ENCODE peak calls at places on chromosome 4, in six cellular contexts. M, K, E, X, V and H are unnamed samples.

GRCh38 chr4:15466596-15466995 is 3.1 kb upstream of the CC2D2A start:
- DNase-seq in K (no peak), V (no peak), M (no peak), X (no peak), E (no peak), H (no peak)

GRCh38 chr4:104549736-104550135 is 55.0 kb upstream of the CXXC4 start:
- DNase-seq in E (no peak), X (no peak), K (no peak), M (no peak), V (no peak), H (no peak)

GRCh38 chr4:11268149-11268548 is 160.5 kb downstream of the HS3ST1 start:
- DNase-seq in M (no peak), K (no peak), V (no peak), X (no peak), E (no peak), H (no peak)

GRCh38 chr4:3819210-3819919 is 53.2 kb downstream of the ADRA2C start:
- DNase-seq in M (no peak), E (no peak), V (no peak), K (no peak), X (no peak), H (no peak)

GRCh38 chr4:40183615-40184411 is 13.0 kb upstream of the RHOH start:
- DNase-seq in X (no peak), K (no peak), M (no peak), V (no peak), E (no peak), H (no peak)

GRCh38 chr4:128471576-128471975 is 184.0 kb upstream of the PGRMC2 start:
- DNase-seq in E (no peak), K (peak), M (no peak), X (no peak), V (no peak), H (no peak)

GRCh38 chr4:82017680-82018079 is 356.1 kb downstream of the HNRNPD start:
- DNase-seq in X (no peak), M (no peak), V (no peak), K (peak), E (no peak), H (no peak)

GRCh38 chr4:149706942-149707341 is 108.7 kb downstream of the IQCM start:
- DNase-seq in X (no peak), M (no peak), K (no peak), V (no peak), E (no peak), H (no peak)

GRCh38 chr4:40289366-40290188 is 45.6 kb upstream of the CHRNA9 start:
- DNase-seq in E (no peak), X (no peak), M (no peak), K (no peak), V (no peak), H (no peak)

GRCh38 chr4:142036795-142037583 is 400.6 kb downstream of the IL15 start:
- DNase-seq in K (no peak), X (no peak), M (peak), V (no peak), E (no peak), H (no peak)

GRCh38 chr4:89171176-89171575 is 59.8 kb downstream of the TIGD2 start:
- DNase-seq in V (no peak), M (no peak), K (no peak), E (no peak), X (no peak), H (no peak)

GRCh38 chr4:165294907-165295306 is 32.6 kb upstream of the MSMO1 start:
- DNase-seq in E (no peak), M (no peak), V (peak), K (no peak), X (no peak), H (no peak)

GRCh38 chr4:15352508-15352907 is 75.3 kb upstream of the C1QTNF7 start:
- DNase-seq in X (no peak), K (no peak), E (no peak), V (no peak), M (no peak), H (no peak)

GRCh38 chr4:69984030-69984443 is 11.7 kb upstream of the STATH start:
- DNase-seq in M (no peak), V (no peak), X (no peak), K (no peak), E (peak), H (no peak)

GRCh38 chr4:10088135-10089010 is 28.2 kb downstream of the WDR1 start:
- DNase-seq in E (peak), X (no peak), M (no peak), K (no peak), V (peak), H (no peak)

GRCh38 chr4:36332023-36332781 is 50.8 kb downstream of the DTHD1 start:
- DNase-seq in E (no peak), X (no peak), M (no peak), V (no peak), K (no peak), H (no peak)

GRCh38 chr4:107689912-107690587 is 30.0 kb downstream of the PAPSS1 start:
- DNase-seq in V (no peak), K (no peak), E (no peak), M (peak), X (no peak), H (no peak)

GRCh38 chr4:120658772-120659171 is 263.8 kb downstream of the PRDM5 start:
- DNase-seq in X (no peak), E (no peak), K (no peak), V (no peak), M (no peak), H (no peak)

GRCh38 chr4:166499820-166500219 is 626.8 kb downstream of the TLL1 start:
- DNase-seq in X (no peak), V (no peak), E (no peak), K (no peak), M (no peak), H (no peak)

GRCh38 chr4:166421556-166422156 is 548.6 kb downstream of the TLL1 start:
- DNase-seq in K (no peak), X (no peak), V (no peak), M (no peak), E (no peak), H (no peak)

GRCh38 chr4:54547299-54548097 is 110.3 kb upstream of the KIT start:
- DNase-seq in E (no peak), X (no peak), V (no peak), K (no peak), M (no peak), H (no peak)

GRCh38 chr4:137694138-137694537 is 161.8 kb upstream of the PCDH18 start:
- DNase-seq in V (no peak), X (no peak), E (no peak), M (no peak), K (no peak), H (no peak)

GRCh38 chr4:147518846-147519767 is 38.2 kb downstream of the EDNRA start:
- DNase-seq in X (no peak), V (no peak), M (peak), E (peak), K (peak), H (no peak)

GRCh38 chr4:51907001-51907669 is 64.2 kb downstream of the DCUN1D4 start:
- DNase-seq in V (no peak), M (no peak), E (no peak), K (no peak), X (no peak), H (no peak)

GRCh38 chr4:103867311-103867710 is 147.5 kb upstream of the TACR3 start:
- DNase-seq in V (peak), M (no peak), X (no peak), E (no peak), K (no peak), H (no peak)

GRCh38 chr4:101221294-101221693 is 126.0 kb downstream of the PPP3CA start:
- DNase-seq in X (no peak), V (no peak), K (no peak), M (no peak), E (no peak), H (no peak)

GRCh38 chr4:78022517-78022916 is 34.6 kb upstream of the FRAS1 start:
- DNase-seq in E (no peak), K (no peak), X (no peak), M (no peak), V (no peak), H (no peak)

GRCh38 chr4:170610464-170610863 is 520.7 kb upstream of the AADAT start:
- DNase-seq in X (no peak), K (no peak), M (no peak), V (no peak), E (no peak), H (no peak)

GRCh38 chr4:24730256-24731001 is 64.9 kb upstream of the SOD3 start:
- DNase-seq in V (no peak), K (no peak), M (no peak), X (peak), E (no peak), H (no peak)

GRCh38 chr4:90060039-90060438 is 67.2 kb upstream of the CCSER1 start:
- DNase-seq in X (no peak), M (no peak), V (no peak), K (no peak), E (no peak), H (no peak)

GRCh38 chr4:150240011-150240410 is 161.8 kb downstream of the DCLK2 start:
- DNase-seq in K (no peak), V (no peak), M (no peak), E (no peak), X (no peak), H (no peak)

GRCh38 chr4:101419324-101420135 is 72.2 kb upstream of the PPP3CA start:
- DNase-seq in X (no peak), M (no peak), E (peak), K (no peak), V (no peak), H (no peak)

GRCh38 chr4:6530964-6531363 is 44.0 kb upstream of the MAN2B2 start:
- DNase-seq in M (no peak), K (no peak), X (no peak), E (no peak), V (no peak), H (no peak)

GRCh38 chr4:74157743-74158560 is at the start of gene MTHFD2L:
- DNase-seq in V (peak), K (peak), X (peak), M (peak), E (peak), H (peak)
- TF ChIP-seq POLR2A in V (no peak), K (peak), X (no peak), M (peak), E (peak), H (peak)

GRCh38 chr4:156931267-156931666 is 40.3 kb downstream of the PDGFC start:
- DNase-seq in E (peak), V (no peak), M (peak), X (no peak), K (no peak), H (no peak)
- TF ChIP-seq POLR2AphosphoS5 in E (peak), V (no peak), M (peak), X (no peak), K (no peak), H (no peak)

DNA sequence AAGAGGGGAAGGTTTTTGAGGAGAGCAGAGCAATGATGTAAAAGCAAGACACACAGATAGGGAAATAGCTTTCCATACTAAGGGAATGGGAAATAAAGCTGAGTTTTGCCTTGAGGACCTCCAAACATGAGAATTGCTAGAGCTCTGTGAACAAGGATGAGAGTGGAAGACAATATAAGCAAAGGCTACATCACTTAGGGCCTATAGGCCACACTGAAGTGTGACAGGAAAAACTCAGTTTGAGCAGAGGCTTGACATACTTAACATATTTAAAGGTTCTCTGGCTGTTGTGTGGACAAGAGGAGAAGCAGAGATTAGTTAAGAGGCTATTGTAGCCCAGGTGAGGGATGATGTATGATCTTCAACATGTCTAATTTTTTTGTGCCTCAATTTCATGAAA is 5.3 kb upstream of the SRP72 start:
- DNase-seq in M (no peak), K (no peak), E (no peak), V (no peak), X (no peak), H (no peak)
- TF ChIP-seq POLR2A in M (no peak), K (no peak), E (no peak), V (no peak), X (no peak), H (no peak)

DNA sequence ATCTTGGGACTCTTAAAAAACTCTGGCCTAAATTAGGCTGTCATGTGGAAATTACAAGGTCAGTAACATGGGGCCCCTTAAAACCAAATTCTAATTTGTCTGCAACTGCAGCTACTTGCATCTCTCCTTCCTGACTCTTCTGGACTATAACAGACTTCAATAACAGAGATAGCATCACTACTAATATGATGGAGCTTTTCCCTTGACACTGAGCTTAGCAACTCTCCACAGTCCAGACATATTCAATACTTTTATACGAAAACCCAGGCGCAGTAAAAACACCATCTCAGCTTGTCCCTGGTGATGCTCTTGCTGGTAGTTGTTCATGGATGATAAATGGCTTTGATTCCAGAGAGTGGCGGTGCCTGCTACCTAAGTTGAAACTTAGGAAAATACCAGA is 850.4 kb downstream of the STIM2 start:
- DNase-seq in M (no peak), E (no peak), V (no peak), X (no peak), K (no peak), H (no peak)
- TF ChIP-seq POLR2AphosphoS5 in M (no peak), E (no peak), V (no peak), X (no peak), K (no peak), H (no peak)

GRCh38 chr4:152534541-152535231 is 1.2 kb downstream of the FBXW7 start:
- DNase-seq in K (peak), X (peak), V (peak), E (no peak), M (no peak), H (no peak)
- TF ChIP-seq POLR2A in K (no peak), X (no peak), V (no peak), E (no peak), M (no peak), H (no peak)

GRCh38 chr4:184649971-184650855 is 675 bp downstream of the PRIMPOL start:
- DNase-seq in X (no peak), K (no peak), V (no peak), E (peak), M (no peak), H (no peak)

GRCh38 chr4:184647391-184648101 is 1.7 kb downstream of the CASP3 start:
- DNase-seq in V (no peak), E (no peak), X (no peak), M (no peak), K (no peak), H (no peak)

GRCh38 chr4:184645904-184646610 is 3.2 kb downstream of the CASP3 start:
- DNase-seq in E (no peak), X (no peak), K (no peak), V (no peak), M (no peak), H (no peak)

GRCh38 chr4:184649026-184649970 is at the start of the genes CASP3 and PRIMPOL:
- DNase-seq in E (peak), M (peak), X (peak), V (peak), K (peak), H (peak)

GRCh38 chr4:184648220-184649025 is 824 bp downstream of the CASP3 start:
- DNase-seq in K (no peak), M (no peak), X (peak), E (peak), V (peak), H (no peak)
- TF ChIP-seq POLR2AphosphoS5 in K (no peak), M (no peak), X (no peak), E (peak), V (peak), H (peak)

GRCh38 chr4:153465922-153466636 is at the start of gene TMEM131L:
- DNase-seq in E (peak), M (peak), X (no peak), V (peak), K (peak), H (peak)
- TF ChIP-seq POLR2A in E (no peak), M (no peak), X (no peak), V (no peak), K (peak), H (peak)

GRCh38 chr4:158826882-158827281 is 58.1 kb downstream of the FNIP2 start:
- DNase-seq in M (no peak), K (no peak), V (no peak), E (peak), X (no peak), H (no peak)
- TF ChIP-seq POLR2AphosphoS5 in M (no peak), K (no peak), V (no peak), E (peak), X (no peak), H (no peak)

DNA sequence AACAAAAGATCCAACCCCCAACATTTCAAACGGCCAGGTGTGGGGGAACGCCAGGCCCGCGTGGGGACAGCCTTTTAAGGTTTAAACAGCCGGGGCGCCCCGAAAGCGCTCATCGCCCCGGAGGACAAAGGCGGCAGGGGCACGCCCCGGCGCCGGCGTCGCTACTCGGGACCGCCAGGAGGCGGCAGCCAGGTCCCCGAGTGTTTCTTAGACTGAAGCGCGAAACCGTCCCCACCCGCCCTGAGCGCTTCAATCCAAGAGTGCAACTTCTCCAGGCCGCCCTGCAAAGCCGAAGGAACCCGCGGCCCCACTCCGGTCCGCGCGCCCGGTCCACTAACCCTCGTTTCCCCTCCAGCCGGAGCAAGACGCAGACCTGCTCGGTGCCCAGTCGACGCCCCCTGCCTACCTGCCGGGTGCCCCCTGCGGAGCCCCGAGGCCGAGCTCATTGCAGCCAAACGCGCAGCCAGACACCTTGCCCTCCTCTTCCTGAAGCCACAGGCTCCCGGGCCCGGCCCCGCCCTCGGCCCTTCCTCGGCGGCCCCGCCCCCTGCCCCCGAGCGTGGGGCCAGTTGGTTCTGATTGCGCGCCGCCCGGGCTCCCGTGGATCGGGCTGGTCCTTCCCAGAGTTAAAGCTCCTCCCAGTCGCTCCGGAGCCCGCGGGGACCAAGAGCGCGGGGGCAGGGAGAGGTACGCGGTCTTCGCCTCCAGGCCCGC is at the start of gene CASP6:
- DNase-seq in V (peak), X (peak), E (peak), K (peak), M (peak), H (peak)
- TF ChIP-seq POLR2A in V (no peak), X (no peak), E (peak), K (peak), M (no peak), H (peak)

DNA sequence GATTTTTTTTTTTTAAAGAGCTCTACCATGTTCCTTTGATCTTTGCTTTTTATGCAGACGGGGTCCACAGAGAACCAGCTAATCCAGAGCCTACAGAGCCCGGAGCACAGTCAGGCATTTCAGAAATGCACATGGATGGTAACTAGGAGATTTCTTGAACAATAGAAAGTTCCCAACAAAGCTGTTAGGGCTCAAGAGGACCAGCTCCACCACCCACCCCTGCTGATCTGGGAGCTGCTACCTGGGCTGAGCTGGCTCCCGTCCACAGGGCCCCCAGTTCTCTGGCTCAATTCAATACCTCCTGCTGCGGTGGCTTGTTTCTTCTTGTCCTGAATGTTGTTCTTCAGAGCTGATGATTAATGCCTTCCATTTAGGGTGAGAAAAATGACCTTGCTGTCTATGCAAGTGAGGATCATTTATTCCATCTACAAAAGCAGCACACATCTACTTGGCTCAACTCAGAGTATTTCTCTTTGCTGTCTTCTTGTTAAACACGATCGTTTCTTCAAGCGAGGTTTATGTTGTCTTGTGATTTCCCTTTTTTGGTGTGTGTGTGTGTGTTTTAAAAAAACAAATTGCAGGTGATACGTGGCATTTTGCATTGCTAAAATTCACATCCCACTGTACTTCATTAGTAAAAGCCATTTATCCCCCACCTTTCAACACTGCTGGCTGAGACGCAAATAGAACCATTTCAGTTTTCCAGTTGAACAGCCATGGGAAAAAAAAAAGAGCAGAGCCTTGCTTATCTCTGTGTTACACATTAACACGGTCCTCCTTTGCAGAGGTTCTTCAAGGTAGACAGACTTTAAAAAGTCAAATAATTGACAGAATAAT is 31.3 kb downstream of the IGFBP7 start:
- DNase-seq in X (no peak), E (peak), K (no peak), M (no peak), V (no peak), H (no peak)
- TF ChIP-seq POLR2AphosphoS5 in X (no peak), E (peak), K (no peak), M (no peak), V (no peak), H (no peak)